ENCODE peak calls at places on chromosomes 7 and 10, in nine cellular contexts. B is K562, F is colonic mucosa, J is hepatocyte, I is astrocyte of the cerebellum, W is body of pancreas, Y is brain microvascular endothelial cell, R is cardiac muscle cell, O is AG10803. H is an unnamed sample.

GRCh38 chr10:17742918-17743317 is 9.1 kb upstream of the TMEM236 start:
- DNase-seq in B (peak; percentile 74), F (peak; percentile 74), J (peak; percentile 47), I (peak; percentile 39), W (peak; percentile 74), Y (peak; percentile 49), R (peak; percentile 76), O (peak; percentile 56), H (peak; percentile 74)

GRCh38 chr7:1712907-1713501 is 42.9 kb downstream of the ELFN1 start:
- DNase-seq in B (no peak), F (no peak), J (no peak), I (no peak), W (no peak), Y (no peak), R (no peak), O (no peak), H (no peak)

GRCh38 chr7:94507462-94507861 is 2.1 kb upstream of the CASD1 start:
- DNase-seq in B (no peak), F (no peak), J (no peak), I (no peak), W (no peak), Y (no peak), R (no peak), O (no peak), H (no peak)

GRCh38 chr10:118264838-118265470 is 77.2 kb downstream of the FAM204A start:
- DNase-seq in B (no peak), F (no peak), J (no peak), I (no peak), W (no peak), Y (no peak), R (no peak), O (no peak), H (no peak)

GRCh38 chr7:44076101-44076895 is 6.0 kb downstream of the POLM start:
- DNase-seq in B (no peak), F (no peak), J (no peak), I (no peak), W (peak; percentile 90), Y (no peak), R (no peak), O (no peak), H (no peak)

GRCh38 chr10:96588601-96589419 is 2.0 kb upstream of the TM9SF3 start:
- DNase-seq in B (no peak), F (no peak), J (no peak), I (no peak), W (no peak), Y (no peak), R (no peak), O (no peak), H (no peak)

GRCh38 chr7:151537818-151538561 is 18.3 kb upstream of the RHEB start:
- DNase-seq in B (no peak), F (no peak), J (no peak), I (no peak), W (no peak), Y (no peak), R (peak; percentile 57), O (peak; percentile 18), H (peak; percentile 52)

GRCh38 chr7:159209429-159209828 is 64.8 kb upstream of the VIPR2 start:
- DNase-seq in B (no peak), F (no peak), J (no peak), I (no peak), W (no peak), Y (no peak), R (no peak), O (no peak), H (no peak)

GRCh38 chr7:24980695-24981543 is 941 bp upstream of the OSBPL3 start:
- DNase-seq in B (no peak), F (peak; percentile 62), J (peak; percentile 76), I (no peak), W (peak; percentile 37), Y (no peak), R (peak; percentile 43), O (peak; percentile 50), H (peak; percentile 41)

GRCh38 chr7:146701166-146701565 is 584.6 kb downstream of the CNTNAP2 start:
- DNase-seq in B (no peak), F (no peak), J (no peak), I (no peak), W (peak; percentile 8), Y (no peak), R (no peak), O (no peak), H (no peak)

GRCh38 chr7:7562736-7563135 is 3.9 kb upstream of the MIOS start:
- DNase-seq in B (no peak), F (no peak), J (peak; percentile 21), I (peak; percentile 48), W (no peak), Y (no peak), R (peak; percentile 18), O (peak; percentile 93), H (peak; percentile 35)

GRCh38 chr10:58157076-58157766 is 110.5 kb downstream of the IPMK start:
- DNase-seq in B (no peak), F (no peak), J (no peak), I (peak; percentile 100), W (no peak), Y (peak; percentile 99), R (peak; percentile 99), O (peak; percentile 100), H (peak; percentile 98)

GRCh38 chr7:47455872-47456185 is 126.1 kb downstream of the TNS3 start:
- DNase-seq in B (no peak), F (no peak), J (no peak), I (no peak), W (no peak), Y (no peak), R (no peak), O (no peak), H (no peak)

DNA sequence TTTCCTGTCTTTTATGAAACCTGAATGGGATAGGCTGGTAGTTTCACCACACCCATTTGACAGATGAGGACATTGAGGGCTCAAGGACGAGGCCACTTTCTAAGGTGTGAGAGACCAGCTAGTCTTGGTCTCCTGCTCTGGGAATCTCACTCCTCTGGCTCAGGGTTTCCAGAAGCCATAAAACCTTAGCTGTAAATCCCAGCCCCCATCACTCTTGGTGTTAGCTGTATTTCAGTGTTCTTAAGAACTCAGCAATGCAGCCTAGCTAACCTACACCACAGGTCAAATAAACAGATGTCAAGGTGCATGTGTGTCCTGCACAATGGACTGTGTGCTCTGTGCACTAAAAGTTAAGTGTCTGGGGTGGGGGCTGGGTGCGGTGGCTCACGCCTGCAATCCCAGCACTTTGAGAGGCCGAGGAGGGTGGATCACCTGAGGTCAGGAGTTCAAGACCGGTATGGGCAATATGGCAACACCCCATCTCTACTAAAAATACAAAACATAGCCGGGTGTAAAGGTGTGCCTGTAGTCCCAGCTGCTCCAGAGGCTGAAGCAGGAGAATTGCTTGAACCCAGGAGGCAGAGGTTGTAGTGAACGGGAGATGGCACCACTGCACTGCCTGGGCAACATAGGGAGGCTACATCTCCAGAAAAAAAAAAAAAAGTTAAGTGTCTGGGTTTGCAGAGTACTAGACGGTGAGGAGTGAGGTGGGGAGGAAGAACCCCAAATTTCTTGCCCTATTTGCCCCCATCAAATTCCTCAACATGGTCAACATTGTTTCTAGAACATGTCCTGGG is 547 bp upstream of the EPO start:
- DNase-seq in B (no peak), F (no peak), J (no peak), I (no peak), W (no peak), Y (peak; percentile 16), R (peak; percentile 38), O (peak; percentile 73), H (peak; percentile 44)
- H3K4me3 ChIP-seq in B (no peak overlapping the region), F (no peak overlapping the region), J (no peak overlapping the region), I (no peak overlapping the region), W (no peak overlapping the region), Y (no peak overlapping the region), R (peak overlapping the region; percentile 37), O (peak overlapping the region; percentile 3), H (no peak overlapping the region)

GRCh38 chr10:74888947-74889661 is 62.7 kb downstream of the KAT6B start:
- DNase-seq in B (no peak), F (no peak), J (no peak), I (no peak), W (peak; percentile 45), Y (no peak), R (peak; percentile 18), O (no peak), H (no peak)
- TF ChIP-seq CTCF in B (no peak), F (no peak), J (peak; percentile 6), I (no peak), W (peak; percentile 23), Y (peak; percentile 35), R (peak; percentile 5), O (peak; percentile 22), H (no peak)

GRCh38 chr7:106314875-106315274 is 30.1 kb upstream of the NAMPT start:
- DNase-seq in B (no peak), F (no peak), J (no peak), I (no peak), W (no peak), Y (no peak), R (no peak), O (no peak), H (no peak)
- H3K4me3 ChIP-seq in B (no peak overlapping the region), F (no peak overlapping the region), J (no peak overlapping the region), I (no peak overlapping the region), W (no peak overlapping the region), Y (no peak overlapping the region), R (no peak overlapping the region), O (no peak overlapping the region), H (no peak overlapping the region)

GRCh38 chr7:143892527-143893300 is 9.3 kb downstream of the TCAF1 start:
- DNase-seq in B (peak; percentile 82), F (no peak), J (no peak), I (no peak), W (no peak), Y (peak; percentile 58), R (peak; percentile 57), O (no peak), H (peak; percentile 38)

GRCh38 chr7:143887078-143887477 is 14.9 kb downstream of the TCAF1 start:
- DNase-seq in B (no peak), F (no peak), J (no peak), I (no peak), W (no peak), Y (no peak), R (no peak), O (no peak), H (peak; percentile 12)

GRCh38 chr7:143890558-143890957 is 11.4 kb downstream of the TCAF1 start:
- DNase-seq in B (no peak), F (no peak), J (no peak), I (no peak), W (no peak), Y (no peak), R (no peak), O (no peak), H (no peak)

GRCh38 chr7:143889068-143889467 is 12.9 kb downstream of the TCAF1 start:
- DNase-seq in B (no peak), F (no peak), J (no peak), I (no peak), W (no peak), Y (no peak), R (no peak), O (no peak), H (no peak)

DNA sequence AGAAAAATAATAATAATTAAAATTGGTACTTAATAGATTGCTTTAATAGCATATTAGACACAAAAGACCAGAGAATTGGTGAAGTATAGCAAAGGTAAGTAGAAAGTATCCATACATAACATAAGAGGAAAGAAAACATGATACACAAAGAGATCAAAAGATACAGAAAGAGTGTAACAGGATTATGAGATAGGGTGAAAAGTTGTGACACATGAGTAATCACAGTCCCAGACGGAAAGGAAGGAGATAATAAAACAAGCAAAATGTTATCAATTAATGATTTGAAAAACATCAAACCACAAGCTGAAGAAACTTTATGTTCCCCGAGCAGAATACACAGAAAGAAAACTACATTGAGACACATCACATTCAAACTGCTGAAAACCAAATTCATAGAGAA is 10.5 kb downstream of the TCAF1 start:
- DNase-seq in B (no peak), F (no peak), J (no peak), I (no peak), W (no peak), Y (no peak), R (no peak), O (no peak), H (no peak)
- TF ChIP-seq CTCF in B (no peak), F (no peak), J (no peak), I (no peak), W (no peak), Y (no peak), R (no peak), O (no peak), H (no peak)

H was measured in foreskin fibroblast.